ENCODE peak calls at places on chromosomes 16 and 17, in six cellular contexts. U, Q, H, N, M and Y are unnamed samples.

GRCh38 chr17:48915459-48916282 is 7.5 kb downstream of the UBE2Z start:
- DNase-seq in U (no peak), Q (no peak), H (no peak), N (peak; percentile 93), M (no peak), Y (no peak)

GRCh38 chr16:57915811-57916479 is 55.0 kb downstream of the CNGB1 start:
- DNase-seq in U (no peak), Q (no peak), H (no peak), N (no peak), M (no peak), Y (no peak)

GRCh38 chr17:65292430-65292829 is 155.3 kb downstream of the RGS9 start:
- DNase-seq in U (no peak), Q (no peak), H (no peak), N (no peak), M (no peak), Y (no peak)

GRCh38 chr17:37694734-37695133 is 50.1 kb downstream of the HNF1B start:
- DNase-seq in U (no peak), Q (no peak), H (no peak), N (no peak), M (no peak), Y (no peak)

GRCh38 chr17:82457071-82457789 is 1.3 kb upstream of the NARF start:
- DNase-seq in U (no peak), Q (no peak), H (no peak), N (no peak), M (no peak), Y (no peak)

GRCh38 chr17:45573915-45574314 is 83.4 kb upstream of the PLEKHM1 start:
- DNase-seq in U (no peak), Q (no peak), H (no peak), N (peak; percentile 25), M (no peak), Y (no peak)

GRCh38 chr17:31597646-31598387 is 206.3 kb downstream of the RAB11FIP4 start:
- DNase-seq in U (no peak), Q (no peak), H (no peak), N (no peak), M (no peak), Y (no peak)

GRCh38 chr16:47304563-47304962 is 156.3 kb downstream of the ITFG1 start:
- DNase-seq in U (no peak), Q (no peak), H (no peak), N (peak; percentile 24), M (no peak), Y (no peak)

GRCh38 chr16:10992797-10993196 is 48.4 kb downstream of the CLEC16A start:
- DNase-seq in U (no peak), Q (no peak), H (no peak), N (peak; percentile 93), M (peak; percentile 52), Y (no peak)

GRCh38 chr16:78284957-78285434 is 185.5 kb downstream of the WWOX start:
- DNase-seq in U (no peak), Q (no peak), H (no peak), N (no peak), M (no peak), Y (no peak)

GRCh38 chr17:82012482-82013295 is 10.0 kb downstream of the CENPX start:
- DNase-seq in U (peak; percentile 81), Q (no peak), H (no peak), N (no peak), M (no peak), Y (no peak)

GRCh38 chr17:67469208-67469980 is 92.3 kb downstream of the PITPNC1 start:
- DNase-seq in U (peak; percentile 43), Q (peak; percentile 7), H (no peak), N (peak; percentile 28), M (no peak), Y (peak; percentile 49)

GRCh38 chr17:66405836-66406679 is 103.6 kb downstream of the PRKCA start:
- DNase-seq in U (no peak), Q (no peak), H (no peak), N (no peak), M (no peak), Y (no peak)

GRCh38 chr17:68777856-68778694 is 176.9 kb upstream of the FAM20A start:
- DNase-seq in U (no peak), Q (no peak), H (no peak), N (no peak), M (no peak), Y (no peak)

GRCh38 chr17:49454050-49454449 is 39.4 kb upstream of the PHB1 start:
- DNase-seq in U (no peak), Q (no peak), H (no peak), N (peak; percentile 29), M (peak; percentile 27), Y (no peak)

GRCh38 chr16:80993293-80993691 is 13.4 kb downstream of the CMC2 start:
- DNase-seq in U (no peak), Q (no peak), H (no peak), N (peak; percentile 90), M (no peak), Y (no peak)

GRCh38 chr16:80231888-80232287 is 308.9 kb upstream of the DYNLRB2 start:
- DNase-seq in U (no peak), Q (no peak), H (no peak), N (peak; percentile 94), M (no peak), Y (no peak)

GRCh38 chr17:76153640-76154039 is 12.6 kb upstream of the FOXJ1 start:
- DNase-seq in U (no peak), Q (no peak), H (no peak), N (peak; percentile 12), M (no peak), Y (no peak)

GRCh38 chr16:4133897-4134372 is 17.7 kb upstream of the ADCY9 start:
- DNase-seq in U (peak; percentile 43), Q (no peak), H (no peak), N (no peak), M (no peak), Y (no peak)

GRCh38 chr16:70663524-70664324 is 17.4 kb downstream of the IL34 start:
- DNase-seq in U (peak; percentile 81), Q (no peak), H (peak; percentile 54), N (no peak), M (no peak), Y (no peak)

GRCh38 chr17:36942031-36942599 is 4.8 kb downstream of the LHX1 start:
- DNase-seq in U (peak; percentile 85), Q (no peak), H (no peak), N (no peak), M (no peak), Y (no peak)

GRCh38 chr17:58377005-58377660 is 25.1 kb upstream of the SUPT4H1 start:
- DNase-seq in U (no peak), Q (peak; percentile 87), H (no peak), N (no peak), M (peak; percentile 49), Y (no peak)
- H3K27ac ChIP-seq in U (no peak overlapping the region), Q (peak overlapping the region; percentile 45), H (no peak overlapping the region), N (no peak overlapping the region), M (peak overlapping the region; percentile 23), Y (no peak overlapping the region)

GRCh38 chr17:70791748-70792443 is 622.6 kb downstream of the KCNJ2 start:
- DNase-seq in U (no peak), Q (no peak), H (no peak), N (no peak), M (no peak), Y (no peak)

GRCh38 chr17:70787721-70788120 is 618.4 kb downstream of the KCNJ2 start:
- DNase-seq in U (no peak), Q (no peak), H (no peak), N (no peak), M (no peak), Y (no peak)
- TF ChIP-seq POLR2A in U (no peak), Q (no peak), H (no peak), N (no peak), M (no peak), Y (no peak)

GRCh38 chr17:40530531-40530987 is 29.1 kb upstream of the TNS4 start:
- DNase-seq in U (no peak), Q (no peak), H (peak; percentile 25), N (no peak), M (no peak), Y (no peak)
- H3K27ac ChIP-seq in U (no peak overlapping the region), Q (no peak overlapping the region), H (no peak overlapping the region), N (no peak overlapping the region), M (peak overlapping the region; percentile 7), Y (no peak overlapping the region)

DNA sequence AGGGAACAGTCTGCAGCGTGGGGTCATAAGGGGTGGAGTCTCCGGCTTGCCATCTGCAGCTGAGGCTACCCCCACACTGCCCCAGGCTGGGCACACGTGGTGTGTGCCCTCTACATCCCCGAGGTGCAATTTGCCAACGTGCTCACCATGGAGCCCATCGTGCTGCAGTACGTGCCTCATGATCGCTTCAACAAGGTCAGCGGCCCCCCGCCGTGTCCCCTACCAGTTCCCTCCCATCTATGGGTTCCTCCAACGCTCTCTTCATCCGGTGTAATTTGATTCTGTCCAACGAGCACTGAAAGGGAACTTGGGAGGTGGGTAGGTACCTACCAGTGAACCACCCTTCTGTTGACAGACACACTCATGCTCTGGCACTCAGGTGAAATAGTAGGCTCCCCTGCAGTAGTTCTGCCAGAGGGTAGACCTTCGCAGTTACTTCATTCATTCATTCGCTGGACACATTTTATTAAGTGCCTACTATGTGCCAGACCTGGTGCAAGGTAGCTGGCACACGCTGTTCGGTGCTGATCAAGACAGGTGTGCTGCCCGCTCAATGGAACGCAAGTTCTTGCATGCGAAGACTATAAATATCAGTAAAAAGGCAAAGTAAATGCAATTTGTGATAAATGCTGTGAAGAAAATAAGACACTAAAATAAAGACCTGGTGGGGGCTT is 2.7 kb downstream of the MLLT6 start:
- DNase-seq in U (no peak), Q (no peak), H (no peak), N (no peak), M (no peak), Y (no peak)
- TF ChIP-seq POLR2A in U (no peak), Q (no peak), H (no peak), N (no peak), M (no peak), Y (no peak)

DNA sequence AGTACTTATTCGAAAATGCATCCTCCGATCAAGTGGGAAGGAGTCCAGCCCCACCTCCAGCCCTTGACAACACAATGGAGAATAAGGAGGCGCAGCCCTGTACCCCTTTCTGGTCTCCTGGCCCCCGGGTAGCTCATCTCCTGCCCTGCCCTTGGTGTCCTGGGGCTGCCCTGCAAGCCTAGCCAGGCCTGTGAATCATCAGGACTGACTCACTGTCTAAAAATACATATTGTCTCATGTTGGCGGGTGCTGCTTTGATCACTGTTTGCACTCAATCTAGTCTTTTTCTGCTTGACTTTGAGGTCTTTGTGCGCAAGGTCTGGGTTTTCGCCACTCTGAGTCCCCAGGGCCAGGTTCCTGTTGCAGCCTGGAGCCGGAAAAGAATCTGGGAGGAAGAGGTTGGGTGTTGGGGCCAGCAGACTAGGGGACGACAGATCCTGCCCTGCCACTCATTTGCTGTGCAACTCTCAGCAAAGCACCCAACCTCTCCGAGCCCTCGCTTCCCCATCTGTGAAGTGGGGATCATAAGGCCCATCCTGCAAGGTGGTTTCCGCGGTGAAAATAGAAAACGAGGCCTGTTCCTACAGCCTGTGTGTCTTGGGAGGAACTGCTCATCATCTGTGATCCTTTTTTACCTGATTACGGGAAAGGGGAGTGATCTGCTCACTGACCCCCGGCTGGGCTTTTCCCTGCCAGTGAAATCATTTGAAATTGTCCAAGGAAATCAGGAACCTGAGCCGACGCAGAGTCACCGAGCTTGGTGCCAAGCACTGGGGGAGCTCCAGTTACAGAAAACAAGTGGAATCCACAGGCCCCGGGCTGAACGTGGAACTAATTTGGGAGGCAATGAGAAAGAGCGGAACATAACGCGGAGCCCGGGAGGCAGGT is 230.4 kb downstream of the PARN start:
- DNase-seq in U (no peak), Q (no peak), H (peak; percentile 45), N (peak; percentile 62), M (peak; percentile 48), Y (no peak)
- H3K27ac ChIP-seq in U (no peak overlapping the region), Q (peak overlapping the region; percentile 45), H (no peak overlapping the region), N (peak overlapping the region; percentile 58), M (peak overlapping the region; percentile 91), Y (no peak overlapping the region)